ENCODE peak calls at places on chromosome 19, in four cellular contexts. Y, S, M and G are unnamed samples.
A peak's percentile ranks its signal among the peaks of the same experiment; 100 is the strongest.

GRCh38 chr19:19865750-19866598 is at the start of gene ZNF253:
- DNase-seq in Y (peak; percentile 99), S (peak; percentile 95), M (peak; percentile 95), G (peak; percentile 0)

GRCh38 chr19:43527860-43528622 is 1.0 kb upstream of the ETHE1 start:
- DNase-seq in Y (no peak), S (no peak), M (peak; percentile 3), G (no peak)

GRCh38 chr19:49954933-49955332 is 6.0 kb downstream of the SIGLEC11 start:
- DNase-seq in S (no peak), Y (no peak), M (no peak), G (no peak)

GRCh38 chr19:55441692-55442321 is 1.3 kb downstream of the SHISA7 start:
- DNase-seq in Y (peak; percentile 90), S (no peak), M (peak; percentile 85), G (no peak)

GRCh38 chr19:13122980-13123957 is 5.2 kb downstream of the NACC1 start:
- DNase-seq in Y (no peak), S (no peak), M (no peak), G (no peak)

GRCh38 chr19:56137405-56137804 is 3.7 kb upstream of the ZNF444 start:
- DNase-seq in Y (no peak), M (no peak), S (no peak), G (no peak)

GRCh38 chr19:7789447-7789846 is 26.4 kb downstream of the CLEC4M start:
- DNase-seq in Y (peak; percentile 87), M (peak; percentile 57), S (no peak), G (no peak)

GRCh38 chr19:54850930-54851329 is 687 bp downstream of the KIR3DL2 start:
- DNase-seq in Y (no peak), S (no peak), M (no peak), G (no peak)

GRCh38 chr19:55440411-55441105 is 2.5 kb downstream of the SHISA7 start:
- DNase-seq in M (peak; percentile 95), S (no peak), Y (peak; percentile 88), G (no peak)

GRCh38 chr19:2607712-2608601 is 94.5 kb downstream of the GNG7 start:
- DNase-seq in Y (no peak), S (no peak), M (no peak), G (no peak)

GRCh38 chr19:41997121-41997850 is 3.3 kb upstream of the ATP1A3 start:
- DNase-seq in Y (peak; percentile 81), M (peak; percentile 80), S (no peak), G (peak; percentile 69)

GRCh38 chr19:52492201-52492960 is 35.1 kb upstream of the ZNF808 start:
- DNase-seq in S (no peak), M (peak; percentile 17), Y (peak; percentile 97), G (no peak)

GRCh38 chr19:12222980-12223630 is 60.2 kb downstream of the ZNF136 start:
- DNase-seq in M (no peak), S (no peak), Y (no peak), G (no peak)

GRCh38 chr19:56309511-56310185 is 5.0 kb downstream of the ZSCAN5A start:
- DNase-seq in Y (peak; percentile 91), S (peak; percentile 39), M (peak; percentile 80), G (peak; percentile 64)

GRCh38 chr19:35902870-35903475 is 644 bp downstream of the HCST start:
- DNase-seq in Y (no peak), S (no peak), M (no peak), G (no peak)

GRCh38 chr19:14004619-14005380 is 1.3 kb downstream of the RFX1 start:
- DNase-seq in M (peak; percentile 15), S (peak; percentile 58), Y (no peak), G (no peak)

GRCh38 chr19:41584260-41584810 is 8.4 kb downstream of the CEACAM21 start:
- DNase-seq in Y (no peak), S (no peak), M (no peak), G (no peak)

GRCh38 chr19:15779756-15780476 is 7.5 kb upstream of the OR10H5 start:
- DNase-seq in Y (no peak), M (no peak), S (peak; percentile 45), G (no peak)

GRCh38 chr19:48186541-48186991 is 16.1 kb downstream of the ZSWIM9 start:
- DNase-seq in Y (no peak), M (no peak), S (no peak), G (no peak)

GRCh38 chr19:30512748-30513389 is 140.7 kb downstream of the ZNF536 start:
- DNase-seq in S (no peak), M (no peak), Y (no peak), G (no peak)
- TF ChIP-seq NR3C1 in S (no peak), M (no peak), Y (no peak), G (no peak)

GRCh38 chr19:45156231-45156630 is 4.6 kb downstream of the NKPD1 start:
- DNase-seq in S (no peak), M (no peak), Y (peak; percentile 44), G (no peak)
- TF ChIP-seq NR3C1 in S (no peak), M (no peak), Y (no peak), G (no peak)

GRCh38 chr19:17455711-17456123 is 5.0 kb downstream of the NXNL1 start:
- DNase-seq in Y (peak; percentile 46), M (no peak), S (no peak), G (no peak)
- TF ChIP-seq NR3C1 in Y (no peak), M (no peak), S (no peak), G (no peak)

DNA sequence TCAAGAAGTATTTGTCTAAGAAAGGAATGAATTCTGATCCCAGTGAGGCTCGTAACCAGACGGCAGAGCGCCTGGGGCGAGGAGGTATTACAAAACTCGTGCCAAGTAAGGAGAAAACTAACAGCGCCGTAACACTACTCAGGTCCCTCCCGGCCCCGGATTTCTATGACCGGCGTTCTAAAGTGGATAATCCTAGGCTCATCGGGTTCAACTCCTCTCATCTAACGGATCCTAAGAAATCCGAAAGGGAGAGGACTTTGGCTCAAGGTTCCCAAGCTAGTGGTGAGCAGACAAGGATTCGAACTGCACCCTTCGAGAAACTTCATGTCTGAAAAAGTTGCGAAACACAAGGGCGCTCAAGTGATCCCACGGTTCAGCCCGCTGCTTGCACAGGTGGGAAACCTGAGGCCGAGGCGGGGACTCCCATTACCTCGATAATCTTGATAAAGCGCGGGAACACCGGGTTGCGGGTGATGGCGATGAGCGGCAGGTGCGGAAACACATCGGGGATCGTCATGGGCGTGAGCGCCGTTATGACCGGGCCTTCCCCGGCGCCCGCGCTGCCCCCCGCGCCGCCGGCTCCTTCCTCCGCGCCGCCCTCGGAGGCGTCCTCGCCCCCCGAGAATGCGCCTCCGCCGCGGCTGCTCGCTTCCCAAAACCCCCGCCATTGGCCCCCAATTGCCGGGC is 529 bp downstream of the LONP1 start:
- DNase-seq in M (peak; percentile 8), Y (no peak), S (no peak), G (no peak)
- TF ChIP-seq NR3C1 in M (peak; percentile 85), Y (no peak), S (no peak), G (no peak)

DNA sequence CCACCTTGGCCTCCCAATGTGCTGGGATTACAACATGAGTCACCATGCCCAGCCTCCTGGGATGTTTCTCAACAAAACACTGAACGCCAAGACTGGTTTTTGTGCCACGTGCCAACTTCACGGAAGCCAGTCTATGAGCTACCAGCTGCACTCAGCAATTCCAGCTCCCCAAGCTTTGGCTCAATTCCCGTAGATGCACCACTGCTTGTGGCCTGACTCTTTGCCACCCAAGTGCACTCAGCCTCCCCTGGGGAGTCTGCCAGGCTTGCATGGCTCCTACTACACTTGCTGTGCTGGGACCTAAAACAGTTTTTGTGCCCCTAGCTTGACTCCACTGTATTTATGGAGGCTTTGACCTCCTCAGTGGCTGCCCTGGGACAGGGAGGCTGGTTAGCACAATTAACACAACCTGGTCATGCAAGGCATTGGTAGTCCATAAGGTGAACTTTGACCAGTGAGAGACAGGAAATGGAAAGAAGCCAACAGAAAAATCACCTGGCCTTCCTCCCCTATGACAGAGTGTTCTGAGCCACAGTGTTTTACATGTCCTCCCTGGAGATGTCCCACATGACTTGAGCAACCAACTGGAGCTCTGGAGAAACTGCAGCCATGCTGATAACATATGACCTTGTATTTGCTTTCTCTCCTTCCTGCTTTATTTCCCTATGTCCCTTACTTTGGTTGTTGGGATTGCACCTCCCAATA is 1173.1 kb downstream of the UQCRFS1 start:
- DNase-seq in S (no peak), M (no peak), Y (no peak), G (no peak)
- TF ChIP-seq NR3C1 in S (no peak), M (no peak), Y (no peak), G (no peak)

DNA sequence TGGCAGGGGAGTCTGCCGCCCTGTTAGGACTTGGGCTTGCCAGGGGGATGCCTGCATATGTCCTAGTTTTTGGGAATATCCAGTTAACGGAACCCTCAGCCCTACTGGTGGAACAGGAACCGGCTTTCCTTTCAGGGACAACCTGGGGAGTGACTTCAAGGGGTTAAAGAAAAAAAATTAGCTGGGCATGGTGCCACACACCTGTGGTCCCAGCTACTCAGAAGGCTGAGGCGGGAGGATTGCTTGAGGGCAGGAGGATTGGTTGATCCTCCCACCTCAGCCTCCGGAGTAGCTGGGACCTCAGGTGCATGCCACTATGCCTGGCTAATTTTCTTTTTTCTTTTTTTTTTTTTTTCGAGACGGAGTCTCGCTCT is 22.5 kb downstream of the LDLR start:
- DNase-seq in Y (no peak), M (no peak), S (no peak), G (no peak)
- TF ChIP-seq NR3C1 in Y (no peak), M (no peak), S (no peak), G (no peak)

DNA sequence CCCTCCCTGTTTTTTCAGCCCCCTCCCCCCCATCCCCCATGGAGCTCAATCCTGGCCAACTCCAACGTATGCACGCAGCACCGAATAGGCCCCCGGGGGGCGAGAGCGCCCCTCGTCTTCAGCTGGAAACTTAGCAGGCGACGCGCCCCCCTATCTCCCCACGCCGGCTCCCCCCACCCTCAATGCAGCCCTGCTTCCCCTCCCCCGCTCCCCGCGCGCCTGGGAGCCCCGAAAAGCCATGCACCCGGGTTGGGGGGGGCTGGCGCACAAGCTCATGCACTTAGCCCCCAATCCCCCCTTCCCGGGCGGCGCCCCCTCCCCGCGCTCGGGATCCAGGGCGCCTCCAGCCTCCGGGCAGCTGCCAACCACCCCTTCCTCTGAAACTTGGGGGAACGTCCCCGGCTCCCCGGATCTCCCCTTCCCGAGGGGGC is 508 bp downstream of the ZBTB7A start:
- DNase-seq in S (no peak), M (no peak), Y (no peak), G (no peak)
- TF ChIP-seq NR3C1 in S (no peak), M (no peak), Y (no peak), G (no peak)

GRCh38 chr19:46616631-46617322 is 8.1 kb downstream of the PTGIR start:
- DNase-seq in M (peak; percentile 67), S (peak; percentile 50), Y (peak; percentile 82), G (peak; percentile 96)
- TF ChIP-seq NR3C1 in M (no peak), S (no peak), Y (no peak), G (no peak)

DNA sequence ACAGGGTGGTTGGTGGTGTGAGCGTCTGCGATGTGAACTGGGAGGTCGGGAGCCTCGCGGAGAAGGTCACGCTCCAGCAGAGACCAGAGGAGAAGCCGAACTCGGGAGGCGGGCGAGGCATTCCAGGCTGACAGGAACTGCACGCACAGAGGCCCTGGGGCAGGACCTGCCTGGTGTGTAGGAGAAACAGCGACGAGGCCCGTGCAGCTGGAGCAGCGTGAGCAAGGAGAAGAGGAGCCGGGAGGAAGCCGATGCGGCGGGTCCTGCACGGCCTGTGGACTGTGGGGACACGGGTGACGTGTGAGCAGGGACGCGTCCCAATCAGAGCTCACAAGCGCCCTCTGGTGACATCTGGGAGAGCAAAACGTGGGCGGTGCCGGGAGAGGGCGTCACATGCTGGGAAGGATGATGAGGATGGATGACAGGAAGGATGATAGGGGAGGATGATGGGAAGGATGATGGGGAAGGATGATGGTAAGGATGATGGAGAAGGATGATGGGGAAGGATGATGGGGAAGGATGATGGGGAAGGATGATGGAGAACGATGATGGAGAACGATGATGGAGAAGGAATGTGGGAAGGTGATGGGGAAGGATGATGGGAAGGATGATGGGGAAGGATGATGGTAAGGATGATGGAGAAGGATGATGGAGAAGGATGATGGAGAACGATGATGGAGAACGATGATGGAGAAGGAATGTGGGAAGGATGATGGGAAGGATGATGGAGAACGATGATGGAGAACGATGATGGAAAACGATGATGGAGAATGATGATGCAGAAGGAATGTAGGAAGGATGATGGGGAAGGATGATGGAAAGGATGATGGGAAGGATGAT is 16.1 kb upstream of the MADCAM1 start:
- DNase-seq in Y (peak; percentile 81), M (peak; percentile 81), S (peak; percentile 63), G (peak; percentile 79)
- TF ChIP-seq NR3C1 in Y (no peak), M (no peak), S (no peak), G (no peak)